ENCODE peak calls at places on chromosomes 11 and 22, in four cellular contexts. D is AG04449; W is B cell; K is naive thymus-derived CD8-positive, alpha-beta T cell. R is an unnamed sample.

GRCh38 chr11:122509899-122510298 is 145.6 kb upstream of the UBASH3B start:
- DNase-seq in K (no peak), W (no peak), D (no peak), R (no peak)

GRCh38 chr22:37472418-37473006 is 13.7 kb downstream of the MFNG start:
- DNase-seq in K (peak; percentile 52), W (peak; percentile 67), D (no peak), R (no peak)

GRCh38 chr11:3123761-3124733 is 41.1 kb downstream of the OSBPL5 start:
- DNase-seq in W (peak; percentile 1), D (peak; percentile 70), K (no peak), R (peak; percentile 79)

GRCh38 chr22:20869234-20869633 is 10.4 kb downstream of the SNAP29 start:
- DNase-seq in K (no peak), W (no peak), D (no peak), R (no peak)

GRCh38 chr11:63871962-63872832 is 33.3 kb downstream of the MARK2 start:
- DNase-seq in K (no peak), D (peak; percentile 81), W (peak; percentile 38), R (peak; percentile 92)

GRCh38 chr11:12963789-12964536 is 45.2 kb upstream of the RASSF10 start:
- DNase-seq in W (peak; percentile 63), K (peak; percentile 46), D (no peak), R (no peak)

GRCh38 chr11:72609451-72609850 is 64.8 kb downstream of the PDE2A start:
- DNase-seq in D (no peak), W (no peak), K (no peak), R (no peak)

GRCh38 chr22:30841264-30841663 is 127.3 kb downstream of the MORC2 start:
- DNase-seq in K (no peak), W (no peak), D (no peak), R (no peak)

GRCh38 chr11:5266609-5267008 is 3.1 kb downstream of the HBE1 start:
- DNase-seq in W (no peak), K (no peak), D (no peak), R (no peak)

GRCh38 chr22:45688606-45689080 is 17.0 kb downstream of the ATXN10 start:
- DNase-seq in W (no peak), K (no peak), D (peak; percentile 83), R (peak; percentile 80)

GRCh38 chr22:46802608-46803027 is 40.2 kb downstream of the TBC1D22A start:
- DNase-seq in K (no peak), D (no peak), W (no peak), R (no peak)

GRCh38 chr11:299951-300735 is 817 bp upstream of the IFITM5 start:
- DNase-seq in K (peak; percentile 55), W (no peak), D (no peak), R (no peak)

GRCh38 chr11:69524291-69524882 is 42.9 kb downstream of the LINC01488 start:
- DNase-seq in W (no peak), D (no peak), K (no peak), R (no peak)

GRCh38 chr11:12539570-12539969 is 134.7 kb upstream of the TEAD1 start:
- DNase-seq in D (peak; percentile 83), K (no peak), W (no peak), R (peak; percentile 83)

GRCh38 chr11:46480909-46481308 is 89.3 kb upstream of the CHRM4 start:
- DNase-seq in D (no peak), W (no peak), K (no peak), R (no peak)

GRCh38 chr11:43687120-43687791 is 6.7 kb downstream of the HSD17B12 start:
- DNase-seq in D (no peak), K (no peak), W (no peak), R (no peak)

R was measured in BJ.